ENCODE peak calls at places on chromosome 6, in eight cellular contexts. D is kidney; O is heart right ventricle; J is RWPE1; K is CD8-positive, alpha-beta T cell; T is hepatocyte; H is Peyer's patch; S is IMR-90. U is an unnamed sample.
A peak's percentile ranks its signal among the peaks of the same experiment; 100 is the strongest.

GRCh38 chr6:157597461-157598312 is 216.7 kb downstream of the ZDHHC14 start:
- DNase-seq in T (peak; percentile 65), H (peak; percentile 72), J (peak; percentile 39), S (no peak), K (peak; percentile 32), D (peak; percentile 83), O (peak; percentile 37), U (peak; percentile 52)

GRCh38 chr6:147141690-147142308 is 62.4 kb upstream of the STXBP5 start:
- DNase-seq in O (no peak), D (no peak), K (no peak), H (no peak), S (peak; percentile 71), J (peak; percentile 15), T (peak; percentile 50), U (peak; percentile 39)

GRCh38 chr6:24287239-24287638 is 70.6 kb downstream of the DCDC2 start:
- DNase-seq in O (no peak), D (no peak), H (no peak), T (no peak), J (no peak), K (no peak), S (no peak), U (no peak)

GRCh38 chr6:15526129-15526764 is 136.6 kb downstream of the DTNBP1 start:
- DNase-seq in T (no peak), H (no peak), D (no peak), O (no peak), S (no peak), K (no peak), J (no peak), U (no peak)

GRCh38 chr6:17212541-17213371 is 68.4 kb upstream of the RBM24 start:
- DNase-seq in T (peak; percentile 48), D (no peak), H (no peak), J (no peak), O (peak; percentile 28), K (no peak), S (no peak), U (peak; percentile 5)

GRCh38 chr6:83273596-83273995 is 80.4 kb downstream of the RWDD2A start:
- DNase-seq in K (no peak), H (no peak), D (no peak), T (no peak), O (no peak), S (peak; percentile 72), J (no peak), U (peak; percentile 35)

GRCh38 chr6:5300206-5300764 is 39.0 kb downstream of the FARS2 start:
- DNase-seq in T (no peak), O (no peak), H (no peak), J (no peak), S (no peak), D (no peak), K (no peak), U (no peak)

GRCh38 chr6:107209406-107209939 is 94.2 kb upstream of the BEND3 start:
- DNase-seq in H (no peak), J (no peak), D (no peak), O (no peak), S (no peak), T (no peak), K (no peak), U (no peak)

GRCh38 chr6:138044458-138044857 is 62.8 kb downstream of the PERP start:
- DNase-seq in O (no peak), S (peak; percentile 17), J (peak; percentile 36), D (no peak), H (no peak), K (no peak), T (no peak), U (no peak)

GRCh38 chr6:95227301-95227700 is 350.0 kb upstream of the MANEA start:
- DNase-seq in J (no peak), K (no peak), D (no peak), H (no peak), S (no peak), O (no peak), T (no peak), U (no peak)

GRCh38 chr6:139126255-139126654 is 8.6 kb upstream of the HECA start:
- DNase-seq in H (no peak), K (peak; percentile 20), O (no peak), T (no peak), D (no peak), J (peak; percentile 17), S (peak; percentile 92), U (peak; percentile 87)

GRCh38 chr6:101541873-101542272 is 148.4 kb downstream of the GRIK2 start:
- DNase-seq in D (no peak), H (no peak), T (no peak), S (no peak), K (no peak), O (no peak), J (no peak), U (no peak)

GRCh38 chr6:139490482-139490881 is 116.0 kb upstream of the CITED2 start:
- DNase-seq in O (no peak), K (peak; percentile 11), T (no peak), D (no peak), S (peak; percentile 58), J (no peak), H (no peak), U (peak; percentile 21)

GRCh38 chr6:15380354-15380753 is 134.5 kb downstream of the JARID2 start:
- DNase-seq in K (no peak), D (no peak), O (no peak), S (no peak), H (no peak), T (no peak), J (no peak), U (no peak)

GRCh38 chr6:106535012-106535411 is 94.3 kb downstream of the RTN4IP1 start:
- DNase-seq in H (no peak), D (no peak), K (no peak), O (no peak), S (no peak), T (no peak), J (no peak), U (no peak)

DNA sequence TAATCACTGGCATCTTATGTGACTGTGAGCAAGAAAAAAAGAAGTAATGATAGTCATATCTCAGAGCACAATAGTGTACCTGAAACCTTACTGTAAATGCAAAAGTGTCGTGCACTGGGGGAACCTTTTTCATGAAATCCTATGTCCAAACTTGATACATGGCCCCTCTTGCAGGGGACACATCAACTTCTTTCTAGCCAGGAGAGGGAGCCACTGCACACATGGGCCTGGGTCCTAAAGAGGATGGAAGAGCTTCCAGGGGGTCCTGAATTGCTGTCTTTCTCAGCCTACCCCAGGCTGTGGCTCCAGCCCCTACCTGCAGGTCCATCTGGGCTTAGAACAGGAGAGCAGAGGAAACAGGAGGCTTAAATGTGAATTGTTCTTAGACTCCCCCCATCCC is 165.7 kb downstream of the SOD2 start:
- DNase-seq in O (no peak), K (no peak), H (no peak), T (no peak), D (no peak), S (no peak), J (no peak), U (no peak)
- TF ChIP-seq CTCF in O (no peak), K (no peak), H (no peak), T (no peak), D (no peak), S (no peak), J (no peak), U (no peak)

GRCh38 chr6:150142657-150143501 is at the start of gene PPP1R14C:
- DNase-seq in K (no peak), T (peak; percentile 50), O (peak; percentile 50), H (peak; percentile 69), D (peak; percentile 84), J (peak; percentile 69), S (no peak), U (no peak)
- TF ChIP-seq CTCF in K (no peak), T (no peak), O (no peak), H (no peak), D (no peak), J (no peak), S (no peak), U (no peak)

DNA sequence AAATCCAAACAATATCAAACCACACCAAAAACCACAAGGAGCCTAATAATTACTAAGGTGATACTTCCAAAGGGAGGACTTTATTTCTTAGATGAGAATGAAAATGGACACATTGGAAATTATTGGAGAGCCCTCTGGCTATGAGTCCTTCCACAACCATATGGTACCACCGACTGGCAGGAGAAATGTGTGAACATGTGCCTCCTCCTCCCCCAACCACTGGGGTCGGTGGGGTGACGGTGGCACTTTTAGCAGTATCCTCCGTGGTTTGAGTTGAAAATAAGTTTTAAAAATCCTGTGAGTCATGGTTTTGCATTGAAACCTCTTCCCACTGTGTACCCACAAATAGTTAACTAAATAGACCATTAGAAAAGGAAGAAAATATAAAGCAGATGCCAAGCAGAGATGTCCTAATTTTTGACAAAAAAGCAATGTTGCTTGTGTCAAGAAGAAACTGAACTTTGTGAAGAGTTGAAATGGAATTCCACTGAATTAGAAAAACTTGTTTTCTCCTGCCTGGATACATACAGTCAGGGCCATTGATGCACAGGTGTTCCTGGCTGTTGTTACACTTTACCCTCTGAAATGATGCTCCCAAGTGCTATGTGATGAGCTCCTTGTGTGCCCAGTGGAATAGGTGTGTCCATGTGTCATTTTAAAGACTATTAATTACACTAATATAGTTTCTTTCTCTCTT is 3.2 kb downstream of the EDN1 start:
- DNase-seq in K (no peak), H (no peak), O (no peak), D (no peak), J (no peak), T (no peak), S (no peak), U (no peak)
- TF ChIP-seq CTCF in K (no peak), H (no peak), O (no peak), D (no peak), J (no peak), T (no peak), S (no peak), U (no peak)

GRCh38 chr6:43798688-43799444 is 28.9 kb downstream of the VEGFA start:
- DNase-seq in H (peak; percentile 91), T (peak; percentile 95), K (no peak), O (peak; percentile 56), J (peak; percentile 84), S (peak; percentile 85), D (peak; percentile 93), U (peak; percentile 58)

GRCh38 chr6:43801489-43802181 is 31.6 kb downstream of the VEGFA start:
- DNase-seq in D (no peak), J (no peak), O (no peak), K (no peak), T (no peak), H (no peak), S (no peak), U (no peak)

GRCh38 chr6:43799671-43800623 is 29.9 kb downstream of the VEGFA start:
- DNase-seq in O (no peak), K (no peak), S (no peak), J (no peak), D (no peak), H (peak; percentile 51), T (no peak), U (no peak)

GRCh38 chr6:43803055-43803782 is 33.2 kb downstream of the VEGFA start:
- DNase-seq in S (no peak), H (peak; percentile 49), K (no peak), T (no peak), D (no peak), J (no peak), O (peak; percentile 51), U (peak; percentile 52)

DNA sequence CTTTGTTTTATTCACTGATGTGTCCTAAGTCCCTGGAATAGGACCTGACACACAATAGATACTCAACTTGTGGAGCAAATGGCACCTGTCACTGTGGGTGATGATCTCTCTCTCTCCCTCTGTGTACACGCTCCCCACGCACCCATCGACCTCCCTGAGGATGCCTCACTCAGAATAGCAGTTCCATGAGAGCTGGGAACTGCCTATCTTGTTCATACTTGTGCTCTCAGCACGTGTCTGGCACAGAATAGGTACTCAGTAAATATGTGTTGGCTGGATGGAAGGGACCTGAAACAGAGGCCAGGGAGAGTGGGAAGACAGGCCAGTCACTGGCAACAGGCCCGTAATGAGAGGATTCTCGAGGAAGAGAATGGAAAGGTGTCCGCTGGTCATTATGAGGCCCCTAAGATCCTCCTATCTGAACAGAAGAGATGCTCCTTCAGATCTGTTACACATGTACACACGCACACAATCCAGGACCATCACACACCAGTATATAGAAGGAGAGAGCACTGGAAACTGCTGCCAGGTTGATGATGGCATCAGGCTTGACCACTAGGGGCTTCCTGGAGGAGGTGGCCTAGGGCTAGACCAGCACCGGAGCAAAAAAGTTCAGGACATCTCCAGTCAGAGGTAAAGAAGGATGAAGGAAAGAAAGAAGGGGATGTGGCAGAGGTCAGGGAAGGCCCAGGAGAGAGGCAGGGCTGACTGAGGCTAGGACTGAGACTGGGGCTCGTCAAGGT is 30.9 kb downstream of the VEGFA start:
- DNase-seq in S (no peak), K (no peak), J (no peak), O (no peak), H (no peak), D (no peak), T (no peak), U (no peak)
- TF ChIP-seq CTCF in S (no peak), K (no peak), J (no peak), O (no peak), H (no peak), D (no peak), T (no peak), U (no peak)